ENCODE peak calls at places on chromosomes 5 and 9, in seven cellular contexts. I, V, X, U, N, T and E are unnamed samples.
A peak's percentile ranks its signal among the peaks of the same experiment; 100 is the strongest.

GRCh38 chr5:101431201-101431600 is 528.1 kb upstream of the ST8SIA4 start:
- DNase-seq in I (no peak), V (no peak), X (no peak), U (no peak), N (no peak), T (peak; percentile 3), E (no peak)

GRCh38 chr9:114307323-114308250 is 15.3 kb upstream of the ORM1 start:
- DNase-seq in I (no peak), V (no peak), X (no peak), U (no peak), N (no peak), T (peak; percentile 48), E (no peak)

GRCh38 chr5:33816791-33817190 is 75.0 kb downstream of the ADAMTS12 start:
- DNase-seq in I (no peak), V (no peak), X (no peak), U (no peak), N (no peak), T (no peak), E (no peak)

GRCh38 chr5:16936150-16937022 is at the start of gene MYO10:
- DNase-seq in I (peak; percentile 23), V (peak; percentile 36), X (no peak), U (peak; percentile 22), N (peak; percentile 37), T (peak; percentile 73), E (peak; percentile 6)

GRCh38 chr5:151406322-151406947 is 41.0 kb upstream of the SLC36A1 start:
- DNase-seq in I (no peak), V (no peak), X (no peak), U (no peak), N (no peak), T (no peak), E (no peak)

GRCh38 chr5:141848771-141849370 is 29.3 kb downstream of the PCDH1 start:
- DNase-seq in I (no peak), V (no peak), X (peak; percentile 41), U (no peak), N (no peak), T (peak; percentile 28), E (no peak)

GRCh38 chr9:131692612-131692976 is 47.3 kb downstream of the RAPGEF1 start:
- DNase-seq in I (no peak), V (no peak), X (no peak), U (no peak), N (no peak), T (no peak), E (no peak)

GRCh38 chr5:44862808-44863207 is 54.1 kb downstream of the MRPS30 start:
- DNase-seq in I (no peak), V (no peak), X (no peak), U (no peak), N (no peak), T (peak; percentile 12), E (peak; percentile 31)